ENCODE peak calls at places on chromosomes 12 and 14, in nine cellular contexts. P is IMR-90; B is mucosa of descending colon; O is fibroblast of lung; T is fibroblast of mammary gland; Y is lower leg skin; K is neural progenitor cell; G is CD8-positive, alpha-beta T cell; C is BJ. X is an unnamed sample.
A peak's percentile ranks its signal among the peaks of the same experiment; 100 is the strongest.

GRCh38 chr12:62299617-62300016 is 39.4 kb downstream of the USP15 start:
- DNase-seq in T (no peak), Y (no peak), P (no peak), C (no peak), G (no peak), K (no peak), O (no peak), B (no peak), X (no peak)

GRCh38 chr14:101761032-101761880 is at the start of gene PPP2R5C:
- DNase-seq in Y (peak; percentile 86), P (peak; percentile 82), C (peak; percentile 17), O (peak; percentile 85), K (peak; percentile 96), G (peak; percentile 90), T (peak; percentile 82), B (peak; percentile 92), X (peak; percentile 32)

GRCh38 chr14:72518809-72519377 is 375.0 kb downstream of the DPF3 start:
- DNase-seq in G (peak; percentile 57), K (no peak), O (peak; percentile 59), C (no peak), B (no peak), Y (no peak), T (peak; percentile 10), P (no peak), X (no peak)

GRCh38 chr12:41014643-41015020 is 173.5 kb upstream of the PDZRN4 start:
- DNase-seq in T (peak; percentile 48), P (peak; percentile 0), G (no peak), B (no peak), O (peak; percentile 76), Y (no peak), K (no peak), C (no peak), X (no peak)

GRCh38 chr14:54348923-54349615 is 47.7 kb upstream of the CDKN3 start:
- DNase-seq in K (no peak), O (peak; percentile 47), B (no peak), T (peak; percentile 61), G (no peak), Y (no peak), C (no peak), P (peak; percentile 23), X (no peak)

GRCh38 chr14:61678966-61679365 is 16.3 kb upstream of the HIF1A start:
- DNase-seq in O (peak; percentile 86), G (no peak), K (peak; percentile 86), T (no peak), C (no peak), Y (no peak), P (no peak), B (no peak), X (no peak)

GRCh38 chr12:8038659-8039114 is 6.2 kb downstream of the FOXJ2 start:
- DNase-seq in T (peak; percentile 55), K (peak; percentile 73), Y (peak; percentile 56), G (no peak), O (peak; percentile 72), C (no peak), P (peak; percentile 72), B (peak; percentile 49), X (no peak)

GRCh38 chr12:106415134-106415533 is 57.6 kb downstream of the POLR3B start:
- DNase-seq in G (no peak), C (peak; percentile 47), T (peak; percentile 46), K (no peak), P (peak; percentile 91), B (no peak), O (peak; percentile 87), Y (no peak), X (peak; percentile 33)

GRCh38 chr14:80809663-80810062 is 131.9 kb downstream of the CEP128 start:
- DNase-seq in K (no peak), B (no peak), P (no peak), T (no peak), O (no peak), G (no peak), C (no peak), Y (no peak), X (no peak)

GRCh38 chr12:68868043-68868790 is 60.2 kb downstream of the MDM2 start:
- DNase-seq in Y (no peak), K (no peak), P (no peak), T (no peak), C (no peak), G (no peak), O (no peak), B (no peak), X (no peak)

GRCh38 chr12:67441736-67442346 is 172.7 kb downstream of the CAND1 start:
- DNase-seq in K (peak; percentile 86), B (peak; percentile 98), O (peak; percentile 65), T (peak; percentile 81), G (peak; percentile 89), P (peak; percentile 77), Y (peak; percentile 87), C (no peak), X (peak; percentile 39)

GRCh38 chr12:32155911-32156585 is 49.4 kb downstream of the BICD1 start:
- DNase-seq in B (no peak), P (no peak), T (no peak), C (no peak), K (no peak), O (no peak), Y (no peak), G (no peak), X (no peak)

GRCh38 chr12:120118710-120119097 is 2.2 kb upstream of the RAB35 start:
- DNase-seq in C (peak; percentile 53), P (peak; percentile 43), B (no peak), O (peak; percentile 20), Y (no peak), T (peak; percentile 46), K (no peak), G (no peak), X (peak; percentile 59)
- H3K4me3 ChIP-seq in C (peak overlapping the region; percentile 84), P (peak overlapping the region; percentile 95), B (no peak overlapping the region), O (peak overlapping the region; percentile 94), Y (no peak overlapping the region), T (peak overlapping the region; percentile 89), K (peak overlapping the region; percentile 83), G (no peak overlapping the region), X (peak overlapping the region; percentile 96)

GRCh38 chr14:76880432-76880831 is 54.2 kb downstream of the LRRC74A start:
- DNase-seq in O (no peak), K (no peak), G (no peak), Y (no peak), C (no peak), B (no peak), T (no peak), P (no peak), X (no peak)
- TF ChIP-seq CTCF in O (no peak), K (no peak), G (no peak), Y (no peak), C (no peak), B (no peak), T (no peak), P (no peak), X (no peak)

GRCh38 chr12:9648701-9649531 is 20.6 kb upstream of the CLEC2D start:
- DNase-seq in K (peak; percentile 26), T (no peak), O (peak; percentile 18), B (peak; percentile 16), Y (no peak), C (no peak), P (peak; percentile 13), G (no peak), X (no peak)

GRCh38 chr12:9647825-9648700 is 21.4 kb upstream of the CLEC2D start:
- DNase-seq in G (peak; percentile 97), P (peak; percentile 69), Y (peak; percentile 70), B (peak; percentile 84), O (peak; percentile 83), C (no peak), T (peak; percentile 74), K (peak; percentile 84), X (no peak)

GRCh38 chr12:9642606-9643270 is 26.8 kb upstream of the CLEC2D start:
- DNase-seq in G (no peak), B (peak; percentile 21), P (no peak), K (no peak), T (no peak), Y (no peak), O (no peak), C (no peak), X (no peak)

GRCh38 chr12:9649532-9649940 is 20.0 kb upstream of the CLEC2D start:
- DNase-seq in B (peak; percentile 18), K (peak; percentile 20), T (no peak), P (no peak), O (no peak), Y (no peak), C (no peak), G (peak; percentile 76), X (no peak)

DNA sequence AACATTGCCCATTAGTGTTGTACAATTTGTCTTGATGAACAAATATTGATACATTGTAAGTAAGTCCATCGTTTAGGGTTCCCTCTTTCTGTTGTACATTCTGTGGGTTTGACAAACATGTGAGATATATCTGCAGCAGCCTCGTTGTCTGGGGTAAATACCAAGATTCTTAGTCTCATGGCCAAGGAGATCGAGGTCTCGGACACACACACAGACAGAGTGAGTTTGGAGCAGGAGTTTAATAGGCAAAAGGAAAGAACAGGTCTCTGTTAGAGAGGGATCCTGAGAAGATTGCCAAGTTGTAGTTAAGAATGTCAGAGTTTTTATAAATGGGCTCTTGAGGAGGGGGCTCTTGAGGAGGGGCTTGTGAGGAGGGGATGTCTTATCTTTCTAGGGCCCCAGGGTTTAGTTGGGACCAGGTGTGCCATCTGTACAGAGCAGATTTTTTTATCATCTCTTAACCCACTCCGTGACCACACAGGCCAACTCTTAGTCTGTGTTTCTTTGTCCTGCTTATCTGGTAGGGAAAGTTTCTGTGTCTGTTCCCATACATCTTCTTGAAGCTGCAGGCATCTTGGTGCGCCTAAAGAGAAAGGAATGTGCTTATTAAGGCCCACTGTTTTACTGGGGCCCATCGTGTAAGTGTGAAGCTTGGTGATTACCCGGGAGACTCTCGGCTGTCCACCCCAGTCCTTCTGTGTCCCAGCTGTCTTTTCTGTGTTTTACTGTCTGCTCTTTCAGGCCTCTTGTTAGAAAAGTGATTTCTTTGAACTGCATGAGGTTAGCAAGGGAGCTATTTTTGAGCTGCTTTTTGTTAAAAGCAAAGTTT is 22.5 kb upstream of the CLEC2D start:
- DNase-seq in T (peak; percentile 19), O (peak; percentile 64), G (no peak), C (no peak), P (peak; percentile 56), K (peak; percentile 8), Y (no peak), B (no peak), X (no peak)
- H3K4me3 ChIP-seq in T (peak overlapping the region; percentile 66), O (peak overlapping the region; percentile 65), G (peak overlapping the region; percentile 81), C (peak overlapping the region; percentile 73), P (no peak overlapping the region), K (peak overlapping the region; percentile 64), Y (no peak overlapping the region), B (no peak overlapping the region), X (no peak overlapping the region)

GRCh38 chr12:92538970-92539749 is 163.6 kb upstream of the PLEKHG7 start:
- DNase-seq in Y (no peak), T (peak; percentile 91), B (no peak), P (peak; percentile 80), G (no peak), K (no peak), O (peak; percentile 90), C (no peak), X (peak; percentile 54)

GRCh38 chr12:92543359-92543758 is 159.4 kb upstream of the PLEKHG7 start:
- DNase-seq in B (peak; percentile 83), C (no peak), G (no peak), K (no peak), O (no peak), Y (no peak), T (peak; percentile 22), P (no peak), X (no peak)

GRCh38 chr12:92537235-92537960 is 165.4 kb upstream of the PLEKHG7 start:
- DNase-seq in K (no peak), T (no peak), P (no peak), G (no peak), B (no peak), O (peak; percentile 48), C (no peak), Y (no peak), X (no peak)

GRCh38 chr12:92541024-92541423 is 161.8 kb upstream of the PLEKHG7 start:
- DNase-seq in K (no peak), C (no peak), P (no peak), T (no peak), B (no peak), G (no peak), Y (no peak), O (no peak), X (no peak)

GRCh38 chr12:92539966-92540791 is 162.6 kb upstream of the PLEKHG7 start:
- DNase-seq in Y (no peak), B (no peak), P (no peak), T (no peak), G (no peak), O (no peak), K (peak; percentile 73), C (no peak), X (no peak)
- TF ChIP-seq CTCF in Y (no peak), B (no peak), P (no peak), T (no peak), G (no peak), O (no peak), K (peak; percentile 33), C (no peak), X (no peak)

X was measured in AG09309.